ENCODE peak calls at places on chromosome 19, in four cellular contexts. V is neuronal stem cell, E is right lobe of liver, B is IMR-90. F is an unnamed sample.

GRCh38 chr19:11378319-11379189 is 4.1 kb downstream of the SWSAP1 start:
- DNase-seq in B (peak; percentile 89), V (peak; percentile 39), E (no peak), F (peak; percentile 57)

GRCh38 chr19:38245826-38246498 is 10.2 kb downstream of the PPP1R14A start:
- DNase-seq in E (no peak), V (no peak), B (peak; percentile 27), F (no peak)

GRCh38 chr19:50482271-50482855 is 5.7 kb upstream of the GARIN5A start:
- DNase-seq in V (no peak), E (no peak), B (no peak), F (no peak)

GRCh38 chr19:52963229-52963760 is 614 bp upstream of the ZNF816 start:
- DNase-seq in V (no peak), B (no peak), E (no peak), F (no peak)

GRCh38 chr19:13101590-13102415 is 855 bp downstream of the LYL1 start:
- DNase-seq in B (no peak), E (peak; percentile 49), V (no peak), F (no peak)

GRCh38 chr19:1266818-1267440 is 2.2 kb upstream of the CIRBP start:
- DNase-seq in B (no peak), V (no peak), E (peak; percentile 84), F (no peak)

GRCh38 chr19:27764186-27764804 is 1448.7 kb downstream of the UQCRFS1 start:
- DNase-seq in E (no peak), B (no peak), V (no peak), F (no peak)

GRCh38 chr19:32350492-32350891 is 5.1 kb downstream of the ZNF507 start:
- DNase-seq in V (no peak), E (no peak), B (no peak), F (no peak)

GRCh38 chr19:16168465-16169081 is 4.8 kb downstream of the CIB3 start:
- DNase-seq in B (peak; percentile 50), E (no peak), V (no peak), F (no peak)

GRCh38 chr19:13057147-13057572 is 45.5 kb downstream of the LYL1 start:
- DNase-seq in B (no peak), V (no peak), E (no peak), F (no peak)

GRCh38 chr19:1247747-1248453 is 483 bp upstream of the MIDN start:
- DNase-seq in V (no peak), B (peak; percentile 70), E (peak; percentile 83), F (peak; percentile 77)

GRCh38 chr19:30635026-30635985 is 263.1 kb downstream of the ZNF536 start:
- DNase-seq in E (no peak), V (no peak), B (no peak), F (no peak)

GRCh38 chr19:47230122-47230920 is 678 bp downstream of the BBC3 start:
- DNase-seq in E (peak; percentile 80), V (no peak), B (peak; percentile 18), F (peak; percentile 90)

GRCh38 chr19:29662278-29662603 is 3.0 kb upstream of the PLEKHF1 start:
- DNase-seq in B (no peak), V (no peak), E (no peak), F (no peak)

GRCh38 chr19:5477451-5478215 is 22.4 kb downstream of the ZNRF4 start:
- DNase-seq in V (no peak), E (no peak), B (no peak), F (no peak)

GRCh38 chr19:49436381-49437017 is 4.8 kb downstream of the SLC17A7 start:
- DNase-seq in V (no peak), E (no peak), B (no peak), F (no peak)

GRCh38 chr19:53945441-53945840 is 17.3 kb upstream of the CACNG8 start:
- DNase-seq in E (no peak), B (peak; percentile 11), V (no peak), F (no peak)

GRCh38 chr19:38538793-38539528 is 78.8 kb downstream of the MAP4K1 start:
- DNase-seq in E (no peak), V (no peak), B (no peak), F (no peak)

GRCh38 chr19:16458391-16459128 is 13.2 kb downstream of the EPS15L1 start:
- DNase-seq in E (no peak), V (no peak), B (no peak), F (no peak)

GRCh38 chr19:50679177-50680125 is 30.2 kb downstream of the C19orf81 start:
- DNase-seq in E (peak; percentile 64), V (peak; percentile 67), B (peak; percentile 66), F (peak; percentile 86)

GRCh38 chr19:53849237-53849676 is 18.4 kb upstream of the MYADM start:
- DNase-seq in E (peak; percentile 44), V (no peak), B (peak; percentile 23), F (no peak)

GRCh38 chr19:38252935-38253691 is 3.1 kb downstream of the PPP1R14A start:
- DNase-seq in E (no peak), B (no peak), V (no peak), F (no peak)

DNA sequence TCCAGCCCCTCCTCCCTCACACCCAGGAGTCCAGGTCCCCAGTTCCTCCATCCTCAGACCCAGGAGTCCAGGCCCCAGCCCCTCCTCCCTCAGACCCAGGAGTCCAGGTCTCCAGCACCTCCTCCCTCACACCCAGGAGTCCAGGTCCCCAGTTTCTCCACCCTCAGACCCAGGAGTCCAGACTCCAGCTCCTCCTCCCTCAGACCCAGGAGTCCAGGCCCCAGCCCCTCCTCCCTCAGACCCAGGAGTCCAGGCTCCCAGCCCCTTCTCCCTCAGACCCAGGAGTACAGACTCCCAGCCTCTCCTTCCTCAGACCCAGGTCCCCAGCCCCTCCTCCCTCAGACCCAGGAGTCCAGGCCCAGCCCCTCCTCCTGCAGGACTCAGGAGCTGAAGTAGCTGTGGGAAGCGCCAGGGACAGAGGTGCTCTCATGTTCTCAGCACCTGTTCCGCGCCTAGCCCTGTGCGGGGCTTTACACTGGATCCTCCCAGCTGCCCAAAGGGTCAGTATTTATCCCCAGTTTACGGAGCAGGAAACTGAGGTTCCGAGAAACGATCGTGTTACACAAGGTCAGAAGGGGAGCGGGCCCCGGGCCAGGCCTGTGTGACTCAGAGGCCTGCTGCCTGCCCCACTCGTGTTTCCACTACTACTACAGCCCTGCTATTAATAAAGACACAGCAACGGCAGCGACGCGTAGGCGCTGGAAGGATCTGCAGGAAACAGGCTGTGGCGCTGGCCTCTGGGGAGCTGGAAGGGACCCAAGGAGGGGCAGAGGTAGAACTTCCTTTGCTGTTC is 1.7 kb upstream of the SBK3 start:
- DNase-seq in V (no peak), E (peak; percentile 65), B (peak; percentile 84), F (no peak)
- H3K27ac ChIP-seq in V (peak overlapping the region; percentile 78), E (peak overlapping the region; percentile 62), B (peak overlapping the region; percentile 48), F (peak overlapping the region; percentile 50)

GRCh38 chr19:42178791-42179500 is 38.5 kb downstream of the DEDD2 start:
- DNase-seq in B (no peak), V (peak; percentile 43), E (no peak), F (no peak)
- H3K27me3 ChIP-seq in B (peaks cover 67% of the 10 kb centered on the region), V (peaks cover 73% of the 10 kb centered on the region), E (peaks cover 12% of the 10 kb centered on the region), F (peaks cover 2% of the 10 kb centered on the region)

GRCh38 chr19:24062222-24062621 is 24.8 kb upstream of the ZNF254 start:
- DNase-seq in V (no peak), E (no peak), B (peak; percentile 39), F (no peak)

GRCh38 chr19:24060687-24061356 is 26.2 kb upstream of the ZNF254 start:
- DNase-seq in V (no peak), E (no peak), B (peak; percentile 18), F (no peak)

GRCh38 chr19:24064175-24064574 is 22.8 kb upstream of the ZNF254 start:
- DNase-seq in E (no peak), V (no peak), B (no peak), F (no peak)

GRCh38 chr19:24065243-24065642 is 21.7 kb upstream of the ZNF254 start:
- DNase-seq in B (no peak), E (no peak), V (no peak), F (no peak)

DNA sequence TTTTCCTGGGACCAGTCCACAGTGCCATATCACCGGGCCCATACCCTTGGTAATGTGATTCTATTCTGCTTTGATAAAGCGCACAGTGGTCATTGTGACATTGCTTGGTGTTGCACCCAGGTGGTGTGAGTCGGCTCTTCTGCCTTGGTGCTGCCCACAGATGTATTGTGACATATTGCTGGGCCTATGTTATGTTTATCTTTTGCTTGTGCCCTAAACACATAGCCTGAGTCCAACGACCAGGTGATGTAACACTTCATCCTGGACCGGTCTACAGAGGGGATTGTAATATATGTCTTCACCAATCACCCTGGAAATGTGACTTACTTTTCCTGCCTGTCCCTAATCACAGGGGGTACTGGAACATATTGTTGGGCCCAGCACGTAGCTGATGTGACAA is 23.7 kb upstream of the ZNF254 start:
- DNase-seq in E (no peak), V (no peak), B (no peak), F (no peak)
- H3K4me1 ChIP-seq in E (no peaks in the 10 kb centered on the region), V (no peaks in the 10 kb centered on the region), B (no peaks in the 10 kb centered on the region), F (no peaks in the 10 kb centered on the region)

GRCh38 chr19:45643024-45643926 is 4.1 kb upstream of the EML2 start:
- DNase-seq in V (peak; percentile 82), B (peak; percentile 61), E (peak; percentile 86), F (peak; percentile 89)
- H3K27ac ChIP-seq in V (no peak overlapping the region), B (no peak overlapping the region), E (peak overlapping the region; percentile 55), F (no peak overlapping the region)

GRCh38 chr19:17652627-17653026 is 35.5 kb downstream of the UNC13A start:
- DNase-seq in E (no peak), B (no peak), V (no peak), F (no peak)

GRCh38 chr19:17645339-17645963 is 42.7 kb downstream of the UNC13A start:
- DNase-seq in E (no peak), B (no peak), V (no peak), F (no peak)

GRCh38 chr19:17647071-17648020 is 40.8 kb downstream of the UNC13A start:
- DNase-seq in E (no peak), V (no peak), B (no peak), F (no peak)

GRCh38 chr19:17648786-17649185 is 39.4 kb downstream of the UNC13A start:
- DNase-seq in B (no peak), E (no peak), V (no peak), F (no peak)

DNA sequence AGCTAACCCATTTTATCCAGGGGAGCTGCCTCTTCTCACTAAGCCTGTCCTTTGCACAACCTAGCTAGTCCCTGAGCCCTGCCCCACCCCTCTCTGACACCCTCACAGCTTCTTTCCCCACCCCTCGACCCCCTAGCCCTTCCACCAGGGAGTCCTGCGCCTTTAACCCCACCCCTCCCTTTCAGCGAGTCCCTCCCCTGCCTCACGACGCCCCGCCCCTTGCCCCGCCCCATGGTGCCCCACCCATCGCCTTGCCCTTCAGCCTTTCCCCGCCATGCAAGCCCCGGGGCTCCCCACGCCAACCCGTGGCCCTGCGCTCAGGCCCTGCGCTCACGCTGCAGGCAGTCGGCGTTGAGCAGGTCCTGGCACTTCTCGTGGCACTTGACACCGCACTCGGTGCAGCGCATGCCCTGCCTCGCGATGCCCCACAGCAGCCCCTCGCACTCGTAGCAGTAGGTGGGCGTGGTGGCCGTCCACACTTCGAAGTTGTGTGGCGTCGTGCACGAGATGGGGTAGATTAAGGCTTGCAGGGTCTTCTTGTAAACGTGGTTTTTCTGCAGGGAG is 40.0 kb downstream of the UNC13A start:
- DNase-seq in B (no peak), V (no peak), E (no peak), F (no peak)
- H3K27me3 ChIP-seq in B (peaks cover 3% of the 10 kb centered on the region), V (no peaks in the 10 kb centered on the region), E (no peaks in the 10 kb centered on the region), F (no peaks in the 10 kb centered on the region)

F was measured in pancreas.